ENCODE peak calls at places on chromosomes 11 and 22, in four cellular contexts. W is mammary epithelial cell, K is IMR-90, R is neural progenitor cell. B is an unnamed sample.

GRCh38 chr11:44246726-44247125 is 63.2 kb downstream of the ALX4 start:
- DNase-seq in W (no peak), K (no peak), R (no peak), B (peak)

GRCh38 chr22:49300951-49301397 is 526.7 kb downstream of the BRD1 start:
- DNase-seq in W (no peak), K (no peak), R (no peak), B (no peak)

GRCh38 chr11:44893250-44894216 is 57.1 kb downstream of the TP53I11 start:
- DNase-seq in W (no peak), K (no peak), R (peak), B (no peak)

GRCh38 chr11:7639643-7640025 is 33.7 kb downstream of the CYB5R2 start:
- DNase-seq in W (no peak), K (no peak), R (no peak), B (no peak)

GRCh38 chr22:37489994-37490393 is 3.8 kb upstream of the MFNG start:
- DNase-seq in W (no peak), K (no peak), R (no peak), B (no peak)

GRCh38 chr22:48944756-48945620 is 882.7 kb downstream of the BRD1 start:
- DNase-seq in W (no peak), K (no peak), R (no peak), B (no peak)

GRCh38 chr11:117916956-117917355 is 12.2 kb downstream of the TMPRSS13 start:
- DNase-seq in W (no peak), K (no peak), R (no peak), B (no peak)

GRCh38 chr11:110086892-110087309 is 6.3 kb upstream of the ZC3H12C start:
- DNase-seq in W (peak), K (peak), R (no peak), B (peak)

GRCh38 chr11:17979770-17980371 is 33.0 kb downstream of the SERGEF start:
- DNase-seq in W (no peak), K (peak), R (peak), B (no peak)

GRCh38 chr11:85950317-85951048 is 95.3 kb downstream of the CCDC83 start:
- DNase-seq in W (no peak), K (no peak), R (no peak), B (no peak)

GRCh38 chr11:47591764-47592163 is 2.4 kb downstream of the C1QTNF4 start:
- DNase-seq in W (no peak), K (no peak), R (peak), B (no peak)

GRCh38 chr22:41403532-41404318 is 22.0 kb downstream of the TEF start:
- DNase-seq in W (peak), K (peak), R (peak), B (peak)

GRCh38 chr11:125348704-125349635 is 147.1 kb downstream of the FEZ1 start:
- DNase-seq in W (no peak), K (peak), R (peak), B (peak)

GRCh38 chr11:6599449-6599848 is 4.0 kb downstream of the RRP8 start:
- DNase-seq in W (no peak), K (no peak), R (no peak), B (no peak)

GRCh38 chr11:72409458-72409857 is 24.9 kb downstream of the CLPB start:
- DNase-seq in W (no peak), K (no peak), R (no peak), B (no peak)

GRCh38 chr22:41687901-41688364 is 734 bp downstream of the SNU13 start:
- DNase-seq in W (peak), K (peak), R (peak), B (peak)

GRCh38 chr22:34608716-34609115 is 457.2 kb upstream of the ISX start:
- DNase-seq in W (peak), K (no peak), R (no peak), B (no peak)

GRCh38 chr22:23233746-23234408 is 53.6 kb downstream of the BCR start:
- DNase-seq in W (no peak), K (peak), R (no peak), B (peak)

GRCh38 chr11:120511804-120512726 is 517 bp downstream of the GRIK4 start:
- DNase-seq in W (no peak), K (no peak), R (peak), B (no peak)

GRCh38 chr11:16604784-16605439 is 133.5 kb upstream of the C11orf58 start:
- DNase-seq in W (peak), K (peak), R (peak), B (peak)

GRCh38 chr11:1793091-1793490 is 29.4 kb upstream of the CTSD start:
- DNase-seq in W (no peak), K (no peak), R (no peak), B (no peak)

GRCh38 chr11:64265176-64266160 is 14.1 kb downstream of the PLCB3 start:
- DNase-seq in W (no peak), K (no peak), R (no peak), B (no peak)
- H3K9ac ChIP-seq in W (no peak), K (no peak), R (no peak), B (no peak)

GRCh38 chr11:61150656-61151544 is 10.3 kb downstream of the VPS37C start:
- DNase-seq in W (no peak), K (no peak), R (peak), B (no peak)

GRCh38 chr11:61148016-61148640 is 13.1 kb downstream of the VPS37C start:
- DNase-seq in W (no peak), K (no peak), R (peak), B (no peak)

GRCh38 chr11:61151545-61152252 is 9.5 kb downstream of the VPS37C start:
- DNase-seq in W (no peak), K (no peak), R (no peak), B (no peak)

GRCh38 chr11:61147271-61147670 is 14.0 kb downstream of the VPS37C start:
- DNase-seq in W (no peak), K (no peak), R (no peak), B (no peak)

GRCh38 chr11:61149624-61150615 is 11.3 kb downstream of the VPS37C start:
- DNase-seq in W (no peak), K (peak), R (peak), B (peak)
- H3K27ac ChIP-seq in W (no peak), K (peak), R (peak), B (no peak)

GRCh38 chr11:69321877-69322350 is 28.0 kb downstream of the MYEOV start:
- DNase-seq in W (peak), K (peak), R (no peak), B (peak)
- H3K9ac ChIP-seq in W (no peak), K (peak), R (no peak), B (peak)

GRCh38 chr11:71103266-71103665 is 149.1 kb downstream of the SHANK2 start:
- DNase-seq in W (no peak), K (no peak), R (no peak), B (no peak)

GRCh38 chr11:71101046-71101445 is 151.3 kb downstream of the SHANK2 start:
- DNase-seq in W (no peak), K (no peak), R (no peak), B (no peak)

GRCh38 chr11:71098776-71099175 is 153.6 kb downstream of the SHANK2 start:
- DNase-seq in W (no peak), K (no peak), R (no peak), B (no peak)

GRCh38 chr11:71101606-71102005 is 150.8 kb downstream of the SHANK2 start:
- DNase-seq in W (no peak), K (no peak), R (no peak), B (no peak)

DNA sequence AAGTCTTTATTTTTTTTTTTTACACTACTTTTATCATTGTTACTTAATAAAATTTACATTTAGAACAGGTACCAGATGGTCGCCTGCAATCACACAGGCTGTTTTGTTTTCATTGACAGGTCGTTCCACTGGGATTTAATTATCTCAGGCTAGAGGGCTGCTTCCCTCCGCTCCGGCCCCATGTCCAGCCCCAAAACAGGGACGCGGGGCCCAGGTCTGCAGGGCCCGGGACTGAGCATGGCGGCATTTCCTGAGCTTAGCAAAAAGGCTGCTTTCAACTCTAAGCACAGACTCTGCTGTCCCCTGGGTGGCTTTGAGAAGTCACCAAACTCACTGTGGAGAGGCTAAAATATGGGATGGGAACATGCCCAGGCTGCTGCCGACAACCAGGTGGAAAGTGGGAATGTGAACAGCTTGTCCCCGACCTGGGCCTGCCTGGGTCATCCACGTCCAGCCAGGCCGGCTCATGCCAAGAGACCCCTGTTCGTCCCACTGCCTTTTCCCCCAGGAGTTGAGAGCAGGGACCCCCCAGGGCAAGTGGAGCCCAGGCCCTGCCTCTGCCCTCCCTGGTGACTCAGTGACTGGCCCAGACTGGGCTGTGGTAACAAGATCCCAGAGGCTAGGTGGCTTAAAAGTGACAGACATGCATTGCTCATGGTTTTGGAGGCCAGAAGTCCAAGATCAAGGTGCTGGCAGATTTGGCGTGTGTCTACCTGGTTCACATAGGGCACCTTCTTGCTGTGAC is 150.0 kb downstream of the SHANK2 start:
- DNase-seq in W (no peak), K (no peak), R (no peak), B (no peak)
- H3K27ac ChIP-seq in W (no peak), K (no peak), R (no peak), B (no peak)

GRCh38 chr22:50400931-50401330 is 57.8 kb downstream of the PPP6R2 start:
- DNase-seq in W (no peak), K (no peak), R (no peak), B (no peak)

GRCh38 chr22:50396751-50397370 is 53.7 kb downstream of the PPP6R2 start:
- DNase-seq in W (no peak), K (peak), R (no peak), B (no peak)

GRCh38 chr22:50400406-50400805 is 57.3 kb downstream of the PPP6R2 start:
- DNase-seq in W (no peak), K (no peak), R (no peak), B (no peak)

GRCh38 chr22:50399751-50400331 is 56.7 kb downstream of the PPP6R2 start:
- DNase-seq in W (no peak), K (no peak), R (peak), B (no peak)

DNA sequence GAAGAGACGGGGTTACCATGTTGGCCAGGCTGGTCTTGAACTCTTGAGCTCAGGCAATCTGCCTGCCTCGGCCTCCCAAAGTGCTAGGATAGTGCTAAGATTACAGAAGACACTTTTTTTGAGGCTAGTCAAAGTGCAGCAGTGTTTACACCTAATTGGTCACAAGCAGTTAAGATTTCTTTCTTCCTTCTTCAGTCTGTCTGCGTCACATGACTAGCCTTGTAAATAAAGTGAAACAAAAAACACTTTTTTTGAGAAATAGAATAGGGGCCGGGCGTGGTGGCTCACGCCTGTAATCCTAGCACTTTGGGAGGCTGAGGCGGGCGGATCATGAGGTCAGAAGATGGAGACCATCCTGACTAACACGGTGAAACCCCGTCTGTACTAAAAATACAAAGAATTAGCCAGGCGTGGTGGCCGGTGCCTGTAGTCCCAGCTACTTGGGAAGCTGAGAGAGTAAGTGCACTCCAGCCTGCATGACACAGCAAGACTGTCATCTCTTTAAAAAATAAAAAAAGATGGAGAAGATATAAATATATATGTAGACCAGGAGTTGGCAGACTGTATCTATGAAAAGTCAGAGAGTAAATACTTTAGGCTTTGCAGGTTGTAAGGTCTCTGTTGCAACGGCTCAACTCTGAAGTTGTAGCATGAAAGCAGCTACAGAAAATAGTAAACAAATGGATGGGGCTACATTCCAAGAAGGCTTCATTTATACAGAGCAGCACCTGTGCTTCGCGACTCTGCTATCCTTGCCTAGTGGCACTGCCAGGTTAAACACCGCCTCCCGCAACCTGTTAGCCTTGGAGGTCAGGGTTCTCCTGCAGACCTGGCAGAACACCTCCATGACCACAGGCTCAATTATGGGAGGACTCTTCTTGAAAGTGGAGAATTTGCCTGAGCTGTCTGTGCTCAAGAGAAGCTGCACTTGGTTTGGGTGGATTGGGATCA is 55.8 kb downstream of the PPP6R2 start:
- DNase-seq in W (no peak), K (no peak), R (no peak), B (no peak)
- H3K9ac ChIP-seq in W (no peak), K (no peak), R (no peak), B (no peak)

DNA sequence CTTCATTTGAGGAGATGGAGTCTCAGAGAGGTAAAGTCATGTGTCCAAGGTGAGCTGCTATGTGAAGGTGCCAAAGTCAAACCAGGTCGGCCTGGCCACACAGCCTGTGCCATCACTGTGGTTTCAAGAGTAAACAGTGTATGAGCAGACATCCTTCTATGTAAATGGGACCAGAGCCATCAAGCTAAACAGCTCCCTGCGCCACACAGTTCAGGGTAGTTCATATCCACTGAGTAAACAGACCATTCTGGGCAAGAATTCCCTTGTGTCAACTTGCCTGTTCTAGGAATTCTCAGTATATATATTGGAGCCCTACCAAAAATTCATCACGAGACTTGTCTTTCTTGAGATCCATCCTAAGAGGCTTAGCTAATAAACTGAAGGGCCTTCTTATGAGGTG is 77.5 kb downstream of the AMOTL1 start:
- DNase-seq in W (peak), K (peak), R (no peak), B (peak)
- H3K27ac ChIP-seq in W (no peak), K (peak), R (no peak), B (no peak)

GRCh38 chr11:36376315-36376887 is 80.3 kb downstream of the PRR5L start:
- DNase-seq in W (peak), K (peak), R (peak), B (peak)
- H3K9ac ChIP-seq in W (no peak), K (peak), R (no peak), B (peak)

GRCh38 chr11:40787243-40787642 is 672.2 kb downstream of the LRRC4C start:
- DNase-seq in W (no peak), K (no peak), R (no peak), B (no peak)
- H3K27ac ChIP-seq in W (no peak), K (no peak), R (no peak), B (no peak)

GRCh38 chr11:74783241-74783871 is 34.7 kb downstream of the RNF169 start:
- DNase-seq in W (peak), K (peak), R (no peak), B (peak)
- H3K9ac ChIP-seq in W (no peak), K (no peak), R (no peak), B (no peak)

GRCh38 chr11:112223754-112224532 is 2.3 kb upstream of the PTS start:
- DNase-seq in W (no peak), K (no peak), R (no peak), B (no peak)

GRCh38 chr11:112226062-112226921 is at the start of gene PTS:
- DNase-seq in W (peak), K (peak), R (peak), B (peak)

GRCh38 chr11:112227002-112227401 is 774 bp downstream of the PTS start:
- DNase-seq in W (peak), K (peak), R (peak), B (peak)

GRCh38 chr11:112227471-112227870 is 1.2 kb downstream of the PTS start:
- DNase-seq in W (peak), K (no peak), R (no peak), B (no peak)

GRCh38 chr11:112225753-112226061 is 521 bp upstream of the PTS start:
- DNase-seq in W (no peak), K (peak), R (no peak), B (peak)
- H3K27ac ChIP-seq in W (peak), K (peak), R (no peak), B (peak)